ENCODE peak calls at places on chromosomes 1 and 21, in four cellular contexts. One of them, this sample, is unnamed.

GRCh38 chr1:33683913-33684312 is 180.0 kb upstream of the HMGB4 start:
- DNase-seq in CD4-positive, alpha-beta T cell: no peak
- DNase-seq in adrenal gland: no peak
- DNase-seq in astrocyte of the spinal cord: peak
- DNase-seq in this sample: no peak

GRCh38 chr21:25700741-25701140 is 34.0 kb downstream of the ATP5PF start:
- DNase-seq in CD4-positive, alpha-beta T cell: no peak
- DNase-seq in astrocyte of the spinal cord: no peak
- DNase-seq in adrenal gland: no peak
- DNase-seq in this sample: no peak

GRCh38 chr1:43346636-43347035 is 9.0 kb downstream of the MPL start:
- DNase-seq in adrenal gland: no peak
- DNase-seq in astrocyte of the spinal cord: no peak
- DNase-seq in CD4-positive, alpha-beta T cell: no peak
- DNase-seq in this sample: no peak

GRCh38 chr1:31596737-31597097 is 20.4 kb downstream of the TINAGL1 start:
- DNase-seq in astrocyte of the spinal cord: no peak
- DNase-seq in CD4-positive, alpha-beta T cell: no peak
- DNase-seq in adrenal gland: no peak
- DNase-seq in this sample: no peak

GRCh38 chr1:230661976-230662375 is 19.7 kb downstream of the COG2 start:
- DNase-seq in astrocyte of the spinal cord: no peak
- DNase-seq in adrenal gland: no peak
- DNase-seq in CD4-positive, alpha-beta T cell: no peak
- DNase-seq in this sample: no peak

GRCh38 chr1:185244015-185244747 is 72.9 kb downstream of the IVNS1ABP start:
- DNase-seq in astrocyte of the spinal cord: peak
- DNase-seq in adrenal gland: no peak
- DNase-seq in CD4-positive, alpha-beta T cell: peak
- DNase-seq in this sample: no peak

GRCh38 chr1:27133990-27134389 is 20.9 kb downstream of the SLC9A1 start:
- DNase-seq in astrocyte of the spinal cord: no peak
- DNase-seq in adrenal gland: no peak
- DNase-seq in CD4-positive, alpha-beta T cell: no peak
- DNase-seq in this sample: no peak

GRCh38 chr1:102742426-102742825 is 365.9 kb downstream of the COL11A1 start:
- DNase-seq in CD4-positive, alpha-beta T cell: no peak
- DNase-seq in adrenal gland: no peak
- DNase-seq in astrocyte of the spinal cord: peak
- DNase-seq in this sample: no peak

GRCh38 chr21:14864211-14865021 is 200.4 kb downstream of the NRIP1 start:
- DNase-seq in adrenal gland: peak
- DNase-seq in CD4-positive, alpha-beta T cell: no peak
- DNase-seq in astrocyte of the spinal cord: peak
- DNase-seq in this sample: peak

GRCh38 chr21:15506086-15506485 is 223.7 kb upstream of the USP25 start:
- DNase-seq in astrocyte of the spinal cord: no peak
- DNase-seq in adrenal gland: no peak
- DNase-seq in CD4-positive, alpha-beta T cell: no peak
- DNase-seq in this sample: no peak

GRCh38 chr1:214228976-214229375 is 52.0 kb upstream of the SMYD2 start:
- DNase-seq in adrenal gland: no peak
- DNase-seq in astrocyte of the spinal cord: no peak
- DNase-seq in CD4-positive, alpha-beta T cell: no peak
- DNase-seq in this sample: no peak

GRCh38 chr1:36722871-36723270 is 240.2 kb upstream of the CSF3R start:
- DNase-seq in astrocyte of the spinal cord: no peak
- DNase-seq in CD4-positive, alpha-beta T cell: no peak
- DNase-seq in adrenal gland: no peak
- DNase-seq in this sample: no peak

GRCh38 chr1:186974774-186975181 is 146.0 kb downstream of the PLA2G4A start:
- DNase-seq in CD4-positive, alpha-beta T cell: no peak
- DNase-seq in astrocyte of the spinal cord: peak
- DNase-seq in adrenal gland: no peak
- DNase-seq in this sample: no peak

GRCh38 chr1:230099435-230099834 is 32.4 kb downstream of the GALNT2 start:
- DNase-seq in CD4-positive, alpha-beta T cell: no peak
- DNase-seq in astrocyte of the spinal cord: no peak
- DNase-seq in adrenal gland: no peak
- DNase-seq in this sample: no peak

GRCh38 chr1:38586993-38587646 is 272.5 kb downstream of the RRAGC start:
- DNase-seq in CD4-positive, alpha-beta T cell: peak
- DNase-seq in adrenal gland: peak
- DNase-seq in astrocyte of the spinal cord: no peak
- DNase-seq in this sample: peak

GRCh38 chr1:61441723-61442262 is 283.1 kb downstream of the TM2D1 start:
- DNase-seq in astrocyte of the spinal cord: peak
- DNase-seq in adrenal gland: peak
- DNase-seq in CD4-positive, alpha-beta T cell: no peak
- DNase-seq in this sample: no peak

GRCh38 chr1:61444277-61444676 is 280.7 kb downstream of the TM2D1 start:
- DNase-seq in adrenal gland: no peak
- DNase-seq in CD4-positive, alpha-beta T cell: no peak
- DNase-seq in astrocyte of the spinal cord: no peak
- DNase-seq in this sample: no peak

GRCh38 chr1:61446531-61446991 is 278.4 kb downstream of the TM2D1 start:
- DNase-seq in astrocyte of the spinal cord: no peak
- DNase-seq in adrenal gland: no peak
- DNase-seq in CD4-positive, alpha-beta T cell: no peak
- DNase-seq in this sample: no peak

GRCh38 chr1:61445269-61445825 is 279.6 kb downstream of the TM2D1 start:
- DNase-seq in astrocyte of the spinal cord: no peak
- DNase-seq in adrenal gland: no peak
- DNase-seq in CD4-positive, alpha-beta T cell: no peak
- DNase-seq in this sample: no peak

DNA sequence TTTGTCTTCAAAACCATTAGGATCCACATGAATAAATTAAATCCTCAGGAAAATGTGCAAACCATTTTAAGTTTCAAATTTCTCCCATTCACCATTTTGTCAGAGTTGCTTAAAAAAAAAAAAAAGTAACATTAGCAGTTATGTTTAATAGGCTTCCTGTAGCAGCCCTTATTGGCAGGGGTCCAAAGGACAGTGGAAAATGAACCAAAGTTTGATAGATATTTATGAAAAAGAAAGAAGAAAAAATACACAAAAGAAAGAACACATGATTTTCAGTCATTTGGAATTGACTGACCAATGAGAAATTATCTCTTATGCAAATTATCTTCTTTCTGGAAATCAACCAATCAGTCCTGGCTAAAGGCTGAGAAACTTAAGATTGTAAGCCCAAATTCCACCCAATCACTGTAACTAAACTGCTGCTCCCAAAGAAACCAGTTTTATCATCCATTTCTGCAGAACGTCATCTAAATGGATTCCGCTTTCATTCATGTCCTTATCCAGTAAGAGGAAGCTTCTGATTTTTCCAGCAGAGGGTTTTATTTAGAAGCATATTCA is 282.4 kb downstream of the TM2D1 start:
- DNase-seq in CD4-positive, alpha-beta T cell: no peak
- DNase-seq in adrenal gland: no peak
- DNase-seq in astrocyte of the spinal cord: no peak
- DNase-seq in this sample: no peak
- TF ChIP-seq CTCF in CD4-positive, alpha-beta T cell: no peak
- TF ChIP-seq CTCF in adrenal gland: no peak
- TF ChIP-seq CTCF in astrocyte of the spinal cord: no peak
- TF ChIP-seq CTCF in this sample: no peak

DNA sequence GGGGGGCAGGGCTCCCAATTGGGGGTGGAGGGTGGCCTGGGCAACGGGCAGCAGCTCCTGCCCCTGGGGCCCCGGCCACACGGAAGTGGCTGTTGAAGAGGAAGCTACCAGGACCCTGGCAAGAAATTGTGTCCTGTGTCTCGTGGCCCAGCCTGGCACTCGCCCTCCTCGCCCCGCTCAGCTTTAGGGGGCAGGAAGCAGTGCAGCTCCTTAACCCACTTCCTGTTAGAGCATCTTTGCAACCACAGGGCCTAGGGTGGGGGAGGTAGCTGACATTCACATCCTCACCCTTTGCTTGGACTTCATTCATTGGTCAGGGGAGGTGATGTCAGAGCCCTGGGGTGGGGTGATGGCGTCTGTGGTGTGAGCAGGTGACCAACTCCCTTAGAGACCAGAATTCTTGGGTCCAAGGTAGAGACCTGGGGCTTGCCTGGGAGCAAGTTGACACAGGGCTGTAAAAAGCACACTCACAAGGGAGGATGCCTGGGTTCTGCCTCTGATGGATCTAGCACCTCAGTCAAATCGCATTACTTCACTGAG is at the start of gene ARHGAP30:
- DNase-seq in CD4-positive, alpha-beta T cell: peak
- DNase-seq in astrocyte of the spinal cord: no peak
- DNase-seq in adrenal gland: peak
- DNase-seq in this sample: no peak
- TF ChIP-seq CTCF in CD4-positive, alpha-beta T cell: no peak
- TF ChIP-seq CTCF in astrocyte of the spinal cord: no peak
- TF ChIP-seq CTCF in adrenal gland: no peak
- TF ChIP-seq CTCF in this sample: no peak

GRCh38 chr21:45365186-45365607 is 39.8 kb upstream of the COL18A1 start:
- DNase-seq in adrenal gland: no peak
- DNase-seq in CD4-positive, alpha-beta T cell: no peak
- DNase-seq in astrocyte of the spinal cord: no peak
- DNase-seq in this sample: no peak

GRCh38 chr21:45365608-45366241 is 39.2 kb upstream of the COL18A1 start:
- DNase-seq in astrocyte of the spinal cord: peak
- DNase-seq in adrenal gland: no peak
- DNase-seq in CD4-positive, alpha-beta T cell: no peak
- DNase-seq in this sample: no peak

GRCh38 chr21:45366476-45366875 is 38.5 kb upstream of the COL18A1 start:
- DNase-seq in adrenal gland: no peak
- DNase-seq in astrocyte of the spinal cord: no peak
- DNase-seq in CD4-positive, alpha-beta T cell: no peak
- DNase-seq in this sample: no peak

GRCh38 chr21:45367402-45368351 is 37.3 kb upstream of the COL18A1 start:
- DNase-seq in CD4-positive, alpha-beta T cell: no peak
- DNase-seq in adrenal gland: no peak
- DNase-seq in astrocyte of the spinal cord: no peak
- DNase-seq in this sample: no peak

DNA sequence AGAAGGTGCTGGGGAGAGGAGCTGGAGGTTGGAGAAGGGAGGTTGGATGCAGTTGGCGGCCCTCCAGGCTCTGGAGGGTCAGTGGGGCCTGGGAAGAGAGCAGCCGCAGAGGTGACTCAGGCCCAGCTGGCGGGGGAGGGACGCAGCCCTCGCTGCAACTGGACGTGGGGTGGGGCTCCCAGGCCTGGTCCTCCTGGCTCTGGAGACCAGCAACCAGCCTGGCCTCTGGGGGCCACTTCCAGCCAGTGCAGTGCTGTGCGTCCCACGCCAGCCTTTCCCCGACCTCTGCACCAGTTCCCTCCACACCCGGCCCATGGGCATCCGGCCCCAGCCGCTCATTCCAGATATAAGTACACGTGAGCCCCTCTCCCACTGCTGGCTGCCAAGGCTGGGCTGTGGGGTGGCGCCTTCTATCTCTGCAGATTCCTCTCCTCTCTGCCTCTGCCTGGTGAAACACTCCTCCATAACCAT is 38.0 kb upstream of the COL18A1 start:
- DNase-seq in astrocyte of the spinal cord: peak
- DNase-seq in adrenal gland: peak
- DNase-seq in CD4-positive, alpha-beta T cell: no peak
- DNase-seq in this sample: no peak
- TF ChIP-seq CTCF in astrocyte of the spinal cord: peak
- TF ChIP-seq CTCF in adrenal gland: no peak
- TF ChIP-seq CTCF in CD4-positive, alpha-beta T cell: no peak
- TF ChIP-seq CTCF in this sample: no peak

GRCh38 chr21:30248844-30249243 is 32.9 kb upstream of the CLDN8 start:
- DNase-seq in astrocyte of the spinal cord: no peak
- DNase-seq in adrenal gland: no peak
- DNase-seq in CD4-positive, alpha-beta T cell: no peak
- DNase-seq in this sample: no peak
- TF ChIP-seq CTCF in astrocyte of the spinal cord: no peak
- TF ChIP-seq CTCF in adrenal gland: no peak
- TF ChIP-seq CTCF in CD4-positive, alpha-beta T cell: no peak
- TF ChIP-seq CTCF in this sample: no peak

DNA sequence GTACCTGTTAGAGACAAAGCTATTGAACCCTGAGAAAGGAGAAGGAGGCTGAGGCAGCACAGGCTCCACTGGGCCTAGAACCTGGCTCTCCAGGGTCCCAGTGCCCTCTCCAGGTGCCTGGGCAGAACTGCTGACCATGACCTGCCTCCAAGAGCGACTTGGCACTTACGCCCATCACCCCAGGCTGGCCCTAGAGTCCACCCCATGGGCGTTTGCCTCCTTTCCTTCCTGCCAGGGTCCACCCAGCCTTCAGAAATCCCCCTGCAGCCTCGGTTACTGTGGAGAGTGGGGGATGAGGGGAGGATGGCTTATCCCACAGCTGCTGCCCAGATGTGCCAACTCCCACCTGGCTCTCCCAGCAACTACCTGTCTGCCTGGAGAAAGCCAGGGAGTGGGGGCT is 14.7 kb upstream of the C1QA start:
- DNase-seq in adrenal gland: no peak
- DNase-seq in astrocyte of the spinal cord: no peak
- DNase-seq in CD4-positive, alpha-beta T cell: no peak
- DNase-seq in this sample: no peak
- TF ChIP-seq CTCF in adrenal gland: no peak
- TF ChIP-seq CTCF in astrocyte of the spinal cord: no peak
- TF ChIP-seq CTCF in CD4-positive, alpha-beta T cell: no peak
- TF ChIP-seq CTCF in this sample: no peak

GRCh38 chr1:5639323-5639722 is 352.9 kb downstream of the NPHP4 start:
- DNase-seq in adrenal gland: peak
- DNase-seq in CD4-positive, alpha-beta T cell: no peak
- DNase-seq in astrocyte of the spinal cord: no peak
- DNase-seq in this sample: no peak

GRCh38 chr1:5644281-5645134 is 347.7 kb downstream of the NPHP4 start:
- DNase-seq in astrocyte of the spinal cord: no peak
- DNase-seq in CD4-positive, alpha-beta T cell: no peak
- DNase-seq in adrenal gland: no peak
- DNase-seq in this sample: no peak

GRCh38 chr1:5643360-5644090 is 348.7 kb downstream of the NPHP4 start:
- DNase-seq in astrocyte of the spinal cord: no peak
- DNase-seq in adrenal gland: no peak
- DNase-seq in CD4-positive, alpha-beta T cell: no peak
- DNase-seq in this sample: no peak

GRCh38 chr1:5638582-5638981 is 353.6 kb downstream of the NPHP4 start:
- DNase-seq in adrenal gland: no peak
- DNase-seq in CD4-positive, alpha-beta T cell: no peak
- DNase-seq in astrocyte of the spinal cord: no peak
- DNase-seq in this sample: no peak

DNA sequence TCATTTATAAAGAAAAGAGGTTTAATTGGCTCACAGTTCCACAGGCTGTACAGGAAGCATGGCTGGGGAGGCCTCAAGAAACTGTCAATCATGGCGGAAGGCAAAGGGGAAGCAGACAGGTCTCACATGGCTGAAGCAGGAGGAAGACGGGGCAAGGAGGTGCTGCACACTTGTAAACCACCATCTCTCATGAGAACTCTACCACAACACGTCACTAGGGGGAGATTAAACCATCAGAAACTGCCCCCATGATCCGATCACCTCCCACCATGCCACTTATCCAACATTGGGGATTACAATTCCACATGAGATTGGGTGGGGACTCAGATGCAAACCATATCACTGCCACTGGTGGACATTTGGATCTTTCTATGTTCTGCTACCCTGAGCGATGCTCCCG is 351.4 kb downstream of the NPHP4 start:
- DNase-seq in astrocyte of the spinal cord: no peak
- DNase-seq in CD4-positive, alpha-beta T cell: no peak
- DNase-seq in adrenal gland: peak
- DNase-seq in this sample: no peak
- TF ChIP-seq CTCF in astrocyte of the spinal cord: no peak
- TF ChIP-seq CTCF in CD4-positive, alpha-beta T cell: no peak
- TF ChIP-seq CTCF in adrenal gland: no peak
- TF ChIP-seq CTCF in this sample: peak

GRCh38 chr1:17272066-17272465 is 23.2 kb downstream of the PADI3 start:
- DNase-seq in astrocyte of the spinal cord: no peak
- DNase-seq in CD4-positive, alpha-beta T cell: no peak
- DNase-seq in adrenal gland: no peak
- DNase-seq in this sample: no peak
- TF ChIP-seq CTCF in astrocyte of the spinal cord: no peak
- TF ChIP-seq CTCF in CD4-positive, alpha-beta T cell: no peak
- TF ChIP-seq CTCF in adrenal gland: no peak
- TF ChIP-seq CTCF in this sample: no peak